ENCODE peak calls at places on chromosomes 5 and 9, in four cellular contexts. T, A, D and H are unnamed samples.
A peak's percentile ranks its signal among the peaks of the same experiment; 100 is the strongest.

GRCh38 chr9:137492464-137493162 is 33.5 kb upstream of the NSMF start:
- DNase-seq in T (peak; percentile 99), A (no peak), D (peak; percentile 84), H (peak; percentile 50)

GRCh38 chr5:173704615-173705511 is 88.4 kb upstream of the BOD1 start:
- DNase-seq in T (no peak), A (no peak), D (no peak), H (no peak)

GRCh38 chr9:37926737-37927590 is 23.0 kb upstream of the SLC25A51 start:
- DNase-seq in T (no peak), A (no peak), D (no peak), H (no peak)

GRCh38 chr9:136532799-136533774 is 12.8 kb downstream of the NOTCH1 start:
- DNase-seq in T (no peak), A (no peak), D (no peak), H (no peak)

GRCh38 chr5:99059685-99060084 is 130.9 kb upstream of the CHD1 start:
- DNase-seq in T (no peak), A (no peak), D (no peak), H (no peak)

GRCh38 chr9:99049228-99049627 is 55.7 kb upstream of the TGFBR1 start:
- DNase-seq in T (no peak), A (no peak), D (no peak), H (no peak)

GRCh38 chr5:79256563-79256962 is 20.6 kb downstream of the JMY start:
- DNase-seq in T (no peak), A (no peak), D (no peak), H (no peak)

GRCh38 chr5:114325552-114325951 is 36.3 kb upstream of the KCNN2 start:
- DNase-seq in T (no peak), A (peak; percentile 94), D (no peak), H (no peak)

DNA sequence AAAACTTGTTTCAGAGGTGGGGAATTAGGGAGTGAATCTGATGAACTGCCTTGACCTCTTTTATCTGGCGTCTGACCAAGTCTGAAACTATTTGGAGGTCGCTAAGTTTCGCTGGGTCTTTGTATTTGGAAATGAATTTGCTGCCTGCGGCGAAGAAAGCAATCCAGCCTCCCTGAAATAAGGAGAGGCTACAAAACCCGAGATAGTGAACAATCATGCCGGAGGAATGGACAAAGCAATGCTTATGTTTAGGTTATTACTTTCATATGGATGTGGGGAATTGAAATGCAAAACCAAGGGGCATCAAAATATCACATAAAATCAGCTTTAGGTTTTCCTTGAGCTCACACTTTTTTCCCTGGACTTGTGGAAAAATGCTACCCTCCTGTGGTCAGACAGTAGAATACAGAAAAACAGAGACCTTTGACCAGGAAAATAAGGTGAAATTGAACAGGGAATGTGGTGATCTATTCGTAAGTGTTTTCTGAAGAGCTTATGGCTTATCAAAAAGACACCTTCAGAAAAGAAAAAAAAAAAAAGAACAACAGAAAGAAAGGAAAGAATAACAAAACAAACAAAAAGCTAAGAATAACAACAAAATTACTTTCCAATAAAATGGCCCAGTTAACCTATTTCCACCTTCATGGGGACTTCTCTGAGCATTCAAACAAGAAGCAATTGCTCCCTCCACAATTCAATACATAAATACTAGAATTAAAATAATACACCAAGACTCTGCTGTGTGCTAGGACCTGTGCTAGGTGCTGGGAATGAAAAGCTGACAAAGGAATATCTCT is 68.6 kb upstream of the DPYSL3 start:
- DNase-seq in T (peak; percentile 10), A (peak; percentile 72), D (peak; percentile 48), H (peak; percentile 58)
- TF ChIP-seq RAD21 in T (no peak), A (peak; percentile 90), D (peak; percentile 95), H (peak; percentile 84)

GRCh38 chr5:143880178-143880577 is 68.2 kb downstream of the HMHB1 start:
- DNase-seq in T (no peak), A (peak; percentile 47), D (no peak), H (no peak)
- TF ChIP-seq RCOR1 in T (no peak), A (no peak), D (no peak), H (no peak)

DNA sequence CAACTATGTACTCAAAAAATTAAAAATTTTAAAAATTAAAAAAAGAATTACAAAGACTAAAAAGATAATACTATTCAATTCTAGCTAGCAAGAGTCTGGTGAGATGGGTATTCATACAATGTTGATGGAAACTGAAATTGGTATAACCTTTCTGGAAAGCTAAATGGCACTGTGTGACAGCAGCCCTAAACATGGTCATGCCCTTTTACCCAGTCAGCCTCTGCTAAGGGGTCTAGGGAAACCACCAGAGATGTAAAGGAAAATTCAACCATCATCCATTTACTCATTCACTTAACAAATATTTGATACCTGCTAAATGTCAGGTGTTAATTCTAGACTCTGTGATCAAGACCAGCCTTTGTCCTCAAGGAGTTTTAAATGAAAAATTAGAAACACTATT is 29.3 kb downstream of the IL31RA start:
- DNase-seq in T (no peak), A (no peak), D (no peak), H (no peak)
- TF ChIP-seq RAD21 in T (no peak), A (no peak), D (no peak), H (no peak)

GRCh38 chr5:108753331-108753730 is 5.6 kb downstream of the FER start:
- DNase-seq in T (no peak), A (no peak), D (no peak), H (no peak)
- TF ChIP-seq RCOR1 in T (no peak), A (no peak), D (no peak), H (no peak)

DNA sequence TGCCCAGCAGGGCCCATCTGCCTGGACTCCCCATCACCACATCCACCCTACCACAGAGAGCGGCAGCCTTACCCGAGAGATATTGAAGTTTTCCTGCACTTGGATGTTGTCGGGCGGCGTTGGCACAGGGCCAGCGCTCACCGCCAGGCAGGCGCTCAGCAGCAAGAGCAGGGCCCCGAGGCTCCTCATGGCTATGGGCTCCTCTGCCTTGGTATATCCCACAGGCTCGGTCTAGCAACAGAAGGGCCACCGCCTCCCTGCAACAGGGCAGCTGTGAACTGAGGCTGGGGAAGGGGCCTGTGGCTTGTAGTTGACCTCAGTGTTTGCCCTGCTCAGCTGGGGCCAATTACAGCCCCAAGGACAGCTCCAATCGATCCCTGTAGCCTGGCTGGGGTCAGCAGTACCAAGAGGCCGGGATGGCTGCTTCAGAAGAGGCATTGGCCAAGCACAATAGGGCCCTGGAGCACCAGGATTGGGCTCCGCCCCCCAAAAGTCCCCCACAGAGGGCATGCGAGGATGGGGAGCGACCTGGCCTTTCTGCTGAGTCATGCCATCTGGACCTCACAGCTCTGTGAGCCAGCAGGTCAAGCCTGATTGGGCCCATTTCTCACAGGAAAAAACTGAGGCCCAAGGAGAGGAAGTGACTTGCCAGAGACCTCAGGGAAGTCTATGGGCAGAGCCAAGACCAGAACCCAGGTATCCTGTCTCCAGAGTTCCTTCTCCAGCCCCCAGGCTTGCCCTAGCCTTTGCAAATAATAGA is at the start of gene AMBP:
- DNase-seq in T (peak; percentile 41), A (no peak), D (peak; percentile 12), H (no peak)
- TF ChIP-seq RAD21 in T (no peak), A (no peak), D (no peak), H (no peak)